ENCODE peak calls at places on chromosomes 1 and 21, in nine cellular contexts. One of them, this sample, is unnamed.

GRCh38 chr1:24047101-24047459 is 64.9 kb downstream of the MYOM3 start:
- DNase-seq in stimulated activated CD4-positive, alpha-beta T cell treated with anti-CD3 and anti-CD28 coated beads, Interleukin-2, amount 100 ng/mL, for 48 hours: no peak
- DNase-seq in GM04503: no peak
- DNase-seq in A172: peak; percentile 58
- DNase-seq in T-cell: no peak
- DNase-seq in mucosa of descending colon: no peak
- DNase-seq in ACHN: peak; percentile 38
- DNase-seq in Caco-2: no peak
- DNase-seq in NCI-H82: no peak
- DNase-seq in this sample: no peak

GRCh38 chr1:109652446-109652845 is 3.5 kb upstream of the GSTM4 start:
- DNase-seq in stimulated activated CD4-positive, alpha-beta T cell treated with anti-CD3 and anti-CD28 coated beads, Interleukin-2, amount 100 ng/mL, for 48 hours: no peak
- DNase-seq in GM04503: no peak
- DNase-seq in A172: no peak
- DNase-seq in T-cell: no peak
- DNase-seq in mucosa of descending colon: no peak
- DNase-seq in ACHN: no peak
- DNase-seq in Caco-2: no peak
- DNase-seq in NCI-H82: no peak
- DNase-seq in this sample: no peak

GRCh38 chr1:25106352-25106751 is 126.0 kb downstream of the SYF2 start:
- DNase-seq in stimulated activated CD4-positive, alpha-beta T cell treated with anti-CD3 and anti-CD28 coated beads, Interleukin-2, amount 100 ng/mL, for 48 hours: no peak
- DNase-seq in GM04503: no peak
- DNase-seq in A172: no peak
- DNase-seq in T-cell: no peak
- DNase-seq in mucosa of descending colon: no peak
- DNase-seq in ACHN: no peak
- DNase-seq in Caco-2: no peak
- DNase-seq in NCI-H82: no peak
- DNase-seq in this sample: no peak

GRCh38 chr21:35720065-35720810 is 340.1 kb downstream of the SETD4 start:
- DNase-seq in stimulated activated CD4-positive, alpha-beta T cell treated with anti-CD3 and anti-CD28 coated beads, Interleukin-2, amount 100 ng/mL, for 48 hours: no peak
- DNase-seq in GM04503: no peak
- DNase-seq in A172: no peak
- DNase-seq in T-cell: no peak
- DNase-seq in mucosa of descending colon: no peak
- DNase-seq in ACHN: no peak
- DNase-seq in Caco-2: no peak
- DNase-seq in NCI-H82: no peak
- DNase-seq in this sample: no peak

GRCh38 chr1:237383825-237384612 is 342.0 kb downstream of the RYR2 start:
- DNase-seq in stimulated activated CD4-positive, alpha-beta T cell treated with anti-CD3 and anti-CD28 coated beads, Interleukin-2, amount 100 ng/mL, for 48 hours: no peak
- DNase-seq in GM04503: peak; percentile 3
- DNase-seq in A172: no peak
- DNase-seq in T-cell: no peak
- DNase-seq in mucosa of descending colon: no peak
- DNase-seq in ACHN: no peak
- DNase-seq in Caco-2: no peak
- DNase-seq in NCI-H82: no peak
- DNase-seq in this sample: no peak

GRCh38 chr1:185284533-185285244 is 32.4 kb downstream of the IVNS1ABP start:
- DNase-seq in stimulated activated CD4-positive, alpha-beta T cell treated with anti-CD3 and anti-CD28 coated beads, Interleukin-2, amount 100 ng/mL, for 48 hours: no peak
- DNase-seq in GM04503: no peak
- DNase-seq in A172: no peak
- DNase-seq in T-cell: no peak
- DNase-seq in mucosa of descending colon: no peak
- DNase-seq in ACHN: no peak
- DNase-seq in Caco-2: peak; percentile 40
- DNase-seq in NCI-H82: no peak
- DNase-seq in this sample: no peak

GRCh38 chr1:235843458-235843857 is 23.2 kb downstream of the LYST start:
- DNase-seq in stimulated activated CD4-positive, alpha-beta T cell treated with anti-CD3 and anti-CD28 coated beads, Interleukin-2, amount 100 ng/mL, for 48 hours: no peak
- DNase-seq in GM04503: no peak
- DNase-seq in A172: peak; percentile 68
- DNase-seq in T-cell: no peak
- DNase-seq in mucosa of descending colon: no peak
- DNase-seq in ACHN: peak; percentile 65
- DNase-seq in Caco-2: no peak
- DNase-seq in NCI-H82: peak; percentile 64
- DNase-seq in this sample: peak; percentile 14

GRCh38 chr1:54569339-54569738 is 21.3 kb downstream of the ACOT11 start:
- DNase-seq in stimulated activated CD4-positive, alpha-beta T cell treated with anti-CD3 and anti-CD28 coated beads, Interleukin-2, amount 100 ng/mL, for 48 hours: no peak
- DNase-seq in GM04503: no peak
- DNase-seq in A172: peak; percentile 49
- DNase-seq in T-cell: no peak
- DNase-seq in mucosa of descending colon: no peak
- DNase-seq in ACHN: no peak
- DNase-seq in Caco-2: no peak
- DNase-seq in NCI-H82: no peak
- DNase-seq in this sample: no peak

GRCh38 chr1:169106095-169106920 is at the start of gene ATP1B1:
- DNase-seq in stimulated activated CD4-positive, alpha-beta T cell treated with anti-CD3 and anti-CD28 coated beads, Interleukin-2, amount 100 ng/mL, for 48 hours: peak; percentile 77
- DNase-seq in GM04503: no peak
- DNase-seq in A172: peak; percentile 89
- DNase-seq in T-cell: peak; percentile 59
- DNase-seq in mucosa of descending colon: peak; percentile 97
- DNase-seq in ACHN: peak; percentile 91
- DNase-seq in Caco-2: peak; percentile 93
- DNase-seq in NCI-H82: peak; percentile 97
- DNase-seq in this sample: peak; percentile 93

GRCh38 chr1:89085781-89086180 is 20.8 kb upstream of the GBP1 start:
- DNase-seq in stimulated activated CD4-positive, alpha-beta T cell treated with anti-CD3 and anti-CD28 coated beads, Interleukin-2, amount 100 ng/mL, for 48 hours: no peak
- DNase-seq in GM04503: no peak
- DNase-seq in A172: peak; percentile 40
- DNase-seq in T-cell: peak; percentile 32
- DNase-seq in mucosa of descending colon: no peak
- DNase-seq in ACHN: peak; percentile 64
- DNase-seq in Caco-2: peak; percentile 36
- DNase-seq in NCI-H82: peak; percentile 58
- DNase-seq in this sample: peak; percentile 18

GRCh38 chr1:232452137-232452536 is 177.8 kb downstream of the SIPA1L2 start:
- DNase-seq in stimulated activated CD4-positive, alpha-beta T cell treated with anti-CD3 and anti-CD28 coated beads, Interleukin-2, amount 100 ng/mL, for 48 hours: no peak
- DNase-seq in GM04503: no peak
- DNase-seq in A172: no peak
- DNase-seq in T-cell: no peak
- DNase-seq in mucosa of descending colon: no peak
- DNase-seq in ACHN: no peak
- DNase-seq in Caco-2: no peak
- DNase-seq in NCI-H82: no peak
- DNase-seq in this sample: no peak

GRCh38 chr1:156149374-156150106 is 3.8 kb upstream of the SEMA4A start:
- DNase-seq in stimulated activated CD4-positive, alpha-beta T cell treated with anti-CD3 and anti-CD28 coated beads, Interleukin-2, amount 100 ng/mL, for 48 hours: no peak
- DNase-seq in GM04503: no peak
- DNase-seq in A172: no peak
- DNase-seq in T-cell: no peak
- DNase-seq in mucosa of descending colon: no peak
- DNase-seq in ACHN: no peak
- DNase-seq in Caco-2: no peak
- DNase-seq in NCI-H82: no peak
- DNase-seq in this sample: no peak

This sample was measured in HuH-7.5.